ENCODE peak calls at places on chromosomes 11 and 22, in four cellular contexts. One of them, this sample, is unnamed.

GRCh38 chr11:126886636-126887035 is 113.9 kb downstream of the KIRREL3 start:
- DNase-seq in H9: no peak
- DNase-seq in GM23338: no peak
- DNase-seq in heart left ventricle: no peak
- DNase-seq in this sample: no peak

GRCh38 chr11:63854696-63855095 is 15.8 kb downstream of the MARK2 start:
- DNase-seq in GM23338: no peak
- DNase-seq in H9: no peak
- DNase-seq in heart left ventricle: no peak
- DNase-seq in this sample: no peak

GRCh38 chr11:61071208-61071681 is 31.0 kb upstream of the CD5 start:
- DNase-seq in heart left ventricle: no peak
- DNase-seq in H9: no peak
- DNase-seq in GM23338: no peak
- DNase-seq in this sample: no peak

GRCh38 chr11:114892381-114893197 is 214.3 kb downstream of the NXPE2 start:
- DNase-seq in GM23338: peak; percentile 73
- DNase-seq in heart left ventricle: no peak
- DNase-seq in H9: no peak
- DNase-seq in this sample: no peak

GRCh38 chr11:102599642-102600261 is 25.4 kb downstream of the MMP20 start:
- DNase-seq in heart left ventricle: no peak
- DNase-seq in H9: no peak
- DNase-seq in GM23338: no peak
- DNase-seq in this sample: no peak

GRCh38 chr22:19287889-19288288 is 3.6 kb downstream of the CLTCL1 start:
- DNase-seq in GM23338: no peak
- DNase-seq in H9: no peak
- DNase-seq in heart left ventricle: no peak
- DNase-seq in this sample: no peak

GRCh38 chr11:34987617-34988016 is 71.2 kb downstream of the PDHX start:
- DNase-seq in heart left ventricle: no peak
- DNase-seq in H9: no peak
- DNase-seq in GM23338: no peak
- DNase-seq in this sample: no peak

GRCh38 chr11:12914401-12914912 is 94.7 kb upstream of the RASSF10 start:
- DNase-seq in H9: peak; percentile 96
- DNase-seq in GM23338: peak; percentile 91
- DNase-seq in heart left ventricle: peak; percentile 86
- DNase-seq in this sample: peak; percentile 72

GRCh38 chr11:113729456-113729855 is 23.3 kb upstream of the TMPRSS5 start:
- DNase-seq in H9: no peak
- DNase-seq in heart left ventricle: no peak
- DNase-seq in GM23338: peak; percentile 20
- DNase-seq in this sample: no peak

GRCh38 chr22:38755155-38755910 is 465 bp downstream of the SUN2 start:
- DNase-seq in heart left ventricle: peak; percentile 95
- DNase-seq in GM23338: peak; percentile 66
- DNase-seq in H9: peak; percentile 64
- DNase-seq in this sample: peak; percentile 96

GRCh38 chr22:27461470-27461869 is 340.1 kb downstream of the MN1 start:
- DNase-seq in heart left ventricle: no peak
- DNase-seq in H9: peak; percentile 85
- DNase-seq in GM23338: peak; percentile 88
- DNase-seq in this sample: peak; percentile 80

GRCh38 chr11:116180806-116181600 is 591.8 kb downstream of the BUD13 start:
- DNase-seq in GM23338: no peak
- DNase-seq in H9: peak; percentile 44
- DNase-seq in heart left ventricle: no peak
- DNase-seq in this sample: peak; percentile 51

GRCh38 chr22:40679964-40680818 is 907 bp downstream of the MCHR1 start:
- DNase-seq in GM23338: peak; percentile 31
- DNase-seq in H9: no peak
- DNase-seq in heart left ventricle: no peak
- DNase-seq in this sample: no peak

GRCh38 chr11:77775941-77776340 is 44.6 kb downstream of the RSF1 start:
- DNase-seq in heart left ventricle: no peak
- DNase-seq in GM23338: no peak
- DNase-seq in H9: no peak
- DNase-seq in this sample: no peak

GRCh38 chr11:45777127-45777969 is 27.6 kb upstream of the SLC35C1 start:
- DNase-seq in H9: no peak
- DNase-seq in GM23338: no peak
- DNase-seq in heart left ventricle: no peak
- DNase-seq in this sample: no peak

GRCh38 chr22:46287873-46288751 is 8.6 kb upstream of the GTSE1 start:
- DNase-seq in H9: no peak
- DNase-seq in GM23338: no peak
- DNase-seq in heart left ventricle: peak; percentile 63
- DNase-seq in this sample: peak; percentile 76

GRCh38 chr22:17388235-17388634 is 19.0 kb downstream of the CECR2 start:
- DNase-seq in GM23338: peak; percentile 65
- DNase-seq in heart left ventricle: no peak
- DNase-seq in H9: no peak
- DNase-seq in this sample: no peak

GRCh38 chr22:38718414-38718813 is 12.7 kb downstream of the GTPBP1 start:
- DNase-seq in heart left ventricle: peak; percentile 36
- DNase-seq in H9: no peak
- DNase-seq in GM23338: peak; percentile 78
- DNase-seq in this sample: peak; percentile 89

GRCh38 chr11:61477734-61478148 is 30.8 kb upstream of the LRRC10B start:
- DNase-seq in heart left ventricle: peak; percentile 63
- DNase-seq in GM23338: peak; percentile 82
- DNase-seq in H9: peak; percentile 77
- DNase-seq in this sample: peak; percentile 89

GRCh38 chr22:38540731-38541130 is 29.3 kb downstream of the DMC1 start:
- DNase-seq in H9: no peak
- DNase-seq in GM23338: no peak
- DNase-seq in heart left ventricle: no peak
- DNase-seq in this sample: no peak

GRCh38 chr11:126403658-126404057 is 48.2 kb downstream of the ST3GAL4 start:
- DNase-seq in GM23338: no peak
- DNase-seq in heart left ventricle: no peak
- DNase-seq in H9: no peak
- DNase-seq in this sample: no peak

GRCh38 chr22:45722006-45722405 is 50.4 kb downstream of the ATXN10 start:
- DNase-seq in H9: no peak
- DNase-seq in GM23338: no peak
- DNase-seq in heart left ventricle: no peak
- DNase-seq in this sample: no peak

GRCh38 chr11:81995907-81996306 is 737.8 kb downstream of the FAM181B start:
- DNase-seq in heart left ventricle: no peak
- DNase-seq in GM23338: no peak
- DNase-seq in H9: no peak
- DNase-seq in this sample: no peak

GRCh38 chr22:43377486-43377995 is 34.3 kb upstream of the MPPED1 start:
- DNase-seq in GM23338: no peak
- DNase-seq in H9: no peak
- DNase-seq in heart left ventricle: no peak
- DNase-seq in this sample: no peak

GRCh38 chr11:64970731-64971151 is 1.2 kb downstream of the MAJIN start:
- DNase-seq in heart left ventricle: no peak
- DNase-seq in H9: no peak
- DNase-seq in GM23338: no peak
- DNase-seq in this sample: no peak

GRCh38 chr11:31847761-31848160 is 36.6 kb upstream of the PAX6 start:
- DNase-seq in heart left ventricle: no peak
- DNase-seq in H9: no peak
- DNase-seq in GM23338: no peak
- DNase-seq in this sample: no peak

GRCh38 chr11:7796842-7797241 is at the start of gene OR5P2:
- DNase-seq in heart left ventricle: no peak
- DNase-seq in H9: no peak
- DNase-seq in GM23338: no peak
- DNase-seq in this sample: no peak

GRCh38 chr22:42747701-42748513 is 27.2 kb upstream of the A4GALT start:
- DNase-seq in heart left ventricle: no peak
- DNase-seq in GM23338: no peak
- DNase-seq in H9: no peak
- DNase-seq in this sample: no peak

GRCh38 chr11:11148598-11148997 is 204.5 kb downstream of the CSNK2A3 start:
- DNase-seq in heart left ventricle: no peak
- DNase-seq in GM23338: no peak
- DNase-seq in H9: no peak
- DNase-seq in this sample: no peak

GRCh38 chr11:121794671-121795070 is 321.3 kb downstream of the BLID start:
- DNase-seq in heart left ventricle: no peak
- DNase-seq in H9: peak; percentile 27
- DNase-seq in GM23338: no peak
- DNase-seq in this sample: no peak

GRCh38 chr11:82003024-82003423 is 730.6 kb downstream of the FAM181B start:
- DNase-seq in H9: no peak
- DNase-seq in GM23338: no peak
- DNase-seq in heart left ventricle: no peak
- DNase-seq in this sample: no peak

GRCh38 chr11:117910525-117910924 is 18.7 kb downstream of the TMPRSS13 start:
- DNase-seq in heart left ventricle: no peak
- DNase-seq in H9: no peak
- DNase-seq in GM23338: peak; percentile 28
- DNase-seq in this sample: no peak

GRCh38 chr11:123062892-123063395 is 1.0 kb upstream of the HSPA8 start:
- DNase-seq in heart left ventricle: no peak
- DNase-seq in H9: no peak
- DNase-seq in GM23338: peak; percentile 64
- DNase-seq in this sample: no peak

GRCh38 chr22:20424937-20425587 is 12.6 kb downstream of the SCARF2 start:
- DNase-seq in heart left ventricle: peak; percentile 47
- DNase-seq in H9: peak; percentile 96
- DNase-seq in GM23338: peak; percentile 94
- DNase-seq in this sample: no peak

GRCh38 chr11:19628018-19628417 is 84.6 kb upstream of the NAV2 start:
- DNase-seq in GM23338: no peak
- DNase-seq in H9: no peak
- DNase-seq in heart left ventricle: peak; percentile 61
- DNase-seq in this sample: peak; percentile 85

GRCh38 chr22:36619797-36620390 is 83.7 kb downstream of the CACNG2 start:
- DNase-seq in GM23338: no peak
- DNase-seq in H9: no peak
- DNase-seq in heart left ventricle: no peak
- DNase-seq in this sample: no peak

GRCh38 chr11:20035701-20036601 is 124.3 kb downstream of the DBX1 start:
- DNase-seq in heart left ventricle: no peak
- DNase-seq in GM23338: no peak
- DNase-seq in H9: no peak
- DNase-seq in this sample: no peak

GRCh38 chr22:41048791-41049717 is 43.3 kb upstream of the EP300 start:
- DNase-seq in heart left ventricle: peak; percentile 81
- DNase-seq in H9: peak; percentile 75
- DNase-seq in GM23338: peak; percentile 64
- DNase-seq in this sample: peak; percentile 88

GRCh38 chr11:130477646-130478203 is 29.3 kb downstream of the ADAMTS15 start:
- DNase-seq in GM23338: no peak
- DNase-seq in heart left ventricle: no peak
- DNase-seq in H9: no peak
- DNase-seq in this sample: no peak

GRCh38 chr11:130478204-130478701 is 29.8 kb downstream of the ADAMTS15 start:
- DNase-seq in H9: no peak
- DNase-seq in heart left ventricle: peak; percentile 86
- DNase-seq in GM23338: no peak
- DNase-seq in this sample: peak; percentile 81

GRCh38 chr11:130475426-130476053 is 27.1 kb downstream of the ADAMTS15 start:
- DNase-seq in H9: no peak
- DNase-seq in heart left ventricle: no peak
- DNase-seq in GM23338: no peak
- DNase-seq in this sample: no peak

GRCh38 chr11:130476200-130476921 is 27.9 kb downstream of the ADAMTS15 start:
- DNase-seq in H9: no peak
- DNase-seq in heart left ventricle: peak; percentile 78
- DNase-seq in GM23338: no peak
- DNase-seq in this sample: no peak

DNA sequence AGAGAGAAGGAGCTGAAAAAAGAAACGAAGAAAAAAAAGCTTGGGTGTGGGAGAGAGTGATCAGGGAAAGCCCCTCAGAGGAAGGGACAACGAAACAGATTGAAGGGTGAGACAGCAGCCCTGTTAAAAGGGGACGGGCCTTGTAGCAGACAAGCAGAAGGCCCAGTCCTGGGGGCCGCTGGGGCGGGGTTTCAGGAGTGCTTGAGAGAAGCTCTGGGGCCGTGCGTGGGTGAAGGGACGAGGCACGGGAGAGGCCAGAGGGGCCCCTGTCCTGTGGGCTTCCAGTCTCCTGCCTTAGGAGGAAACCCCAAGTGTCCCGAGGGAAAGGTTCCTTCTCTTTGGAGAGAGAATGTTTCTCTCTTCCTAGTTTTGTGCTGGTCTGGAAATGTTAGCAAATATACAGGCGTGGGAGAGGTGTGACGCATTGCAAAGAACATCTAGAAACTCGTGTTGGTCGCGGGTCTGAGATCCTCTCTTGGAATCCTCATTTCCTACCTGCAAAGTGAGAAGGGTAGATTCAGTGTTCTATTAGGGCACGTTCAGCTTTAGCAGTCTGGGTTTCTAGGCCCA is 28.6 kb downstream of the ADAMTS15 start:
- DNase-seq in heart left ventricle: peak; percentile 29
- DNase-seq in H9: no peak
- DNase-seq in GM23338: no peak
- DNase-seq in this sample: no peak
- H3K27ac ChIP-seq in heart left ventricle: peak overlapping the region; percentile 73
- H3K27ac ChIP-seq in H9: no peak overlapping the region
- H3K27ac ChIP-seq in GM23338: peak overlapping the region; percentile 45
- H3K27ac ChIP-seq in this sample: no peak overlapping the region

GRCh38 chr11:704799-705645 is 1.0 kb upstream of the EPS8L2 start:
- DNase-seq in heart left ventricle: no peak
- DNase-seq in GM23338: no peak
- DNase-seq in H9: peak; percentile 66
- DNase-seq in this sample: peak; percentile 76
- H3K4me1 ChIP-seq in heart left ventricle: no peaks in the 10 kb centered on the region
- H3K4me1 ChIP-seq in GM23338: peaks cover 19% of the 10 kb centered on the region
- H3K4me1 ChIP-seq in H9: peaks cover 3% of the 10 kb centered on the region
- H3K4me1 ChIP-seq in this sample: no peaks in the 10 kb centered on the region

GRCh38 chr11:47051217-47051616 is 114.7 kb downstream of the CSTPP1 start:
- DNase-seq in H9: no peak
- DNase-seq in heart left ventricle: peak; percentile 31
- DNase-seq in GM23338: no peak
- DNase-seq in this sample: no peak

GRCh38 chr11:47052576-47052975 is 116.0 kb downstream of the CSTPP1 start:
- DNase-seq in H9: no peak
- DNase-seq in GM23338: no peak
- DNase-seq in heart left ventricle: no peak
- DNase-seq in this sample: no peak

GRCh38 chr11:47055534-47055933 is 119.0 kb downstream of the CSTPP1 start:
- DNase-seq in heart left ventricle: no peak
- DNase-seq in H9: no peak
- DNase-seq in GM23338: no peak
- DNase-seq in this sample: no peak

GRCh38 chr11:47050284-47050683 is 113.7 kb downstream of the CSTPP1 start:
- DNase-seq in GM23338: no peak
- DNase-seq in H9: no peak
- DNase-seq in heart left ventricle: no peak
- DNase-seq in this sample: no peak

GRCh38 chr11:47052165-47052564 is 115.6 kb downstream of the CSTPP1 start:
- DNase-seq in H9: no peak
- DNase-seq in GM23338: no peak
- DNase-seq in heart left ventricle: no peak
- DNase-seq in this sample: no peak
- H3K27ac ChIP-seq in H9: no peak overlapping the region
- H3K27ac ChIP-seq in GM23338: no peak overlapping the region
- H3K27ac ChIP-seq in heart left ventricle: no peak overlapping the region
- H3K27ac ChIP-seq in this sample: no peak overlapping the region

GRCh38 chr22:50262460-50262911 is 1.0 kb upstream of the MAPK12 start:
- DNase-seq in H9: no peak
- DNase-seq in heart left ventricle: no peak
- DNase-seq in GM23338: no peak
- DNase-seq in this sample: no peak
- H3K4me1 ChIP-seq in H9: no peaks in the 10 kb centered on the region
- H3K4me1 ChIP-seq in heart left ventricle: peaks cover 16% of the 10 kb centered on the region
- H3K4me1 ChIP-seq in GM23338: peaks cover 7% of the 10 kb centered on the region
- H3K4me1 ChIP-seq in this sample: no peaks in the 10 kb centered on the region